ENCODE peak calls at places on chromosomes 11 and 22, in nine cellular contexts. V, H, B, J, R, C, P, I and G are unnamed samples.

GRCh38 chr22:32579533-32580220 is 105.1 kb downstream of the FBXO7 start:
- DNase-seq in V (no peak), H (no peak), B (no peak), J (no peak), R (no peak), C (peak; percentile 35), P (no peak), I (no peak), G (no peak)

GRCh38 chr11:31808721-31809542 is 2.2 kb downstream of the PAX6 start:
- DNase-seq in V (peak; percentile 31), H (no peak), B (no peak), J (no peak), R (no peak), C (no peak), P (no peak), I (no peak), G (no peak)

GRCh38 chr11:134529212-134530096 is 117.4 kb upstream of the B3GAT1 start:
- DNase-seq in V (no peak), H (no peak), B (no peak), J (no peak), R (no peak), C (peak; percentile 3), P (no peak), I (no peak), G (no peak)

GRCh38 chr22:50219800-50220602 is 19.2 kb downstream of the SELENOO start:
- DNase-seq in V (no peak), H (no peak), B (no peak), J (no peak), R (no peak), C (no peak), P (no peak), I (no peak), G (no peak)

GRCh38 chr22:33210129-33210784 is 152.1 kb upstream of the SYN3 start:
- DNase-seq in V (peak; percentile 46), H (peak; percentile 44), B (no peak), J (no peak), R (no peak), C (no peak), P (no peak), I (no peak), G (peak; percentile 65)

GRCh38 chr22:44067033-44067432 is 42.9 kb downstream of the PARVB start:
- DNase-seq in V (no peak), H (no peak), B (no peak), J (no peak), R (no peak), C (no peak), P (no peak), I (no peak), G (no peak)

GRCh38 chr11:116517077-116517476 is 255.7 kb downstream of the BUD13 start:
- DNase-seq in V (no peak), H (no peak), B (no peak), J (no peak), R (no peak), C (no peak), P (no peak), I (no peak), G (no peak)

GRCh38 chr22:29128891-29129643 is 56.2 kb downstream of the KREMEN1 start:
- DNase-seq in V (no peak), H (no peak), B (no peak), J (no peak), R (no peak), C (no peak), P (no peak), I (no peak), G (no peak)

GRCh38 chr11:38019072-38019775 is 1421.2 kb upstream of the RAG2 start:
- DNase-seq in V (peak; percentile 87), H (no peak), B (no peak), J (no peak), R (peak; percentile 20), C (no peak), P (no peak), I (no peak), G (no peak)

GRCh38 chr11:109317726-109318125 is 104.3 kb upstream of the C11orf87 start:
- DNase-seq in V (no peak), H (no peak), B (no peak), J (no peak), R (no peak), C (no peak), P (no peak), I (no peak), G (no peak)

GRCh38 chr22:38416621-38417251 is 38.3 kb downstream of the KCNJ4 start:
- DNase-seq in V (no peak), H (no peak), B (no peak), J (no peak), R (no peak), C (no peak), P (no peak), I (no peak), G (no peak)

GRCh38 chr22:17968126-17968525 is 56.2 kb downstream of the MICAL3 start:
- DNase-seq in V (no peak), H (no peak), B (no peak), J (no peak), R (no peak), C (no peak), P (no peak), I (no peak), G (no peak)

GRCh38 chr22:40567106-40567505 is 69.4 kb downstream of the MRTFA start:
- DNase-seq in V (peak; percentile 63), H (no peak), B (no peak), J (no peak), R (no peak), C (no peak), P (no peak), I (no peak), G (no peak)

GRCh38 chr22:41619979-41620645 is 731 bp downstream of the DESI1 start:
- DNase-seq in V (peak; percentile 20), H (peak; percentile 37), B (no peak), J (no peak), R (peak; percentile 61), C (peak; percentile 35), P (peak; percentile 34), I (peak; percentile 43), G (no peak)

GRCh38 chr11:45683285-45684058 is 18.1 kb upstream of the CHST1 start:
- DNase-seq in V (no peak), H (no peak), B (no peak), J (no peak), R (no peak), C (no peak), P (no peak), I (no peak), G (no peak)